ENCODE peak calls at places on chromosomes 16 and 17, in ten cellular contexts. J is A549, M is GM12878, G is stomach, Y is SK-N-SH, S is ovary, N is tibial nerve, H is transverse colon, C is suprapubic skin, U is H1. F is an unnamed sample.
A peak's percentile ranks its signal among the peaks of the same experiment; 100 is the strongest.

GRCh38 chr17:47806913-47807255 is 14.7 kb downstream of the OSBPL7 start:
- DNase-seq in H (no peak), G (peak; percentile 21), U (no peak), M (no peak), C (peak; percentile 69), S (no peak), Y (no peak), N (no peak), J (no peak), F (no peak)

GRCh38 chr16:19935696-19936095 is 51.0 kb upstream of the GPRC5B start:
- DNase-seq in S (no peak), G (no peak), J (no peak), U (no peak), N (no peak), M (no peak), C (no peak), Y (peak; percentile 49), H (no peak), F (no peak)

GRCh38 chr17:49224198-49224996 is 6.2 kb downstream of the PHOSPHO1 start:
- DNase-seq in C (no peak), J (no peak), U (no peak), Y (peak; percentile 50), H (peak; percentile 52), S (no peak), G (peak; percentile 46), N (no peak), M (no peak), F (no peak)

GRCh38 chr17:50047488-50048126 is 8.3 kb upstream of the ITGA3 start:
- DNase-seq in N (no peak), U (no peak), J (no peak), H (no peak), S (peak; percentile 13), M (no peak), C (no peak), Y (no peak), G (no peak), F (no peak)

GRCh38 chr16:81641403-81642106 is 137.5 kb upstream of the PLCG2 start:
- DNase-seq in J (no peak), G (no peak), N (no peak), U (no peak), H (no peak), Y (peak; percentile 89), M (no peak), C (no peak), S (no peak), F (no peak)

GRCh38 chr16:19446300-19446846 is 28.7 kb downstream of the TMC5 start:
- DNase-seq in M (no peak), S (no peak), U (no peak), Y (no peak), J (no peak), N (no peak), H (no peak), G (no peak), C (no peak), F (no peak)

GRCh38 chr17:76529643-76530488 is 7.6 kb downstream of the CYGB start:
- DNase-seq in C (peak; percentile 89), Y (peak; percentile 92), J (no peak), M (no peak), S (peak; percentile 91), U (no peak), G (peak; percentile 66), H (peak; percentile 72), N (peak; percentile 82), F (peak; percentile 97)

GRCh38 chr17:65750678-65751077 is 189.2 kb upstream of the AXIN2 start:
- DNase-seq in Y (peak; percentile 75), N (peak; percentile 27), C (no peak), S (peak; percentile 34), J (peak; percentile 67), U (no peak), H (peak; percentile 70), M (peak; percentile 15), G (peak; percentile 87), F (peak; percentile 73)

GRCh38 chr16:84520778-84521770 is 16.6 kb upstream of the MEAK7 start:
- DNase-seq in J (no peak), Y (no peak), M (no peak), S (no peak), N (no peak), H (no peak), U (no peak), C (no peak), G (no peak), F (no peak)

GRCh38 chr16:84519855-84520254 is 15.4 kb upstream of the MEAK7 start:
- DNase-seq in M (no peak), N (no peak), G (no peak), J (no peak), C (no peak), Y (no peak), U (no peak), S (no peak), H (no peak), F (no peak)

GRCh38 chr16:84517366-84517765 is 12.9 kb upstream of the MEAK7 start:
- DNase-seq in J (no peak), G (no peak), C (no peak), H (no peak), M (no peak), Y (no peak), U (no peak), S (no peak), N (no peak), F (no peak)

GRCh38 chr16:84514874-84515835 is 10.7 kb upstream of the MEAK7 start:
- DNase-seq in H (peak; percentile 72), M (peak; percentile 96), C (no peak), G (peak; percentile 61), N (no peak), J (no peak), S (no peak), Y (no peak), U (no peak), F (no peak)

DNA sequence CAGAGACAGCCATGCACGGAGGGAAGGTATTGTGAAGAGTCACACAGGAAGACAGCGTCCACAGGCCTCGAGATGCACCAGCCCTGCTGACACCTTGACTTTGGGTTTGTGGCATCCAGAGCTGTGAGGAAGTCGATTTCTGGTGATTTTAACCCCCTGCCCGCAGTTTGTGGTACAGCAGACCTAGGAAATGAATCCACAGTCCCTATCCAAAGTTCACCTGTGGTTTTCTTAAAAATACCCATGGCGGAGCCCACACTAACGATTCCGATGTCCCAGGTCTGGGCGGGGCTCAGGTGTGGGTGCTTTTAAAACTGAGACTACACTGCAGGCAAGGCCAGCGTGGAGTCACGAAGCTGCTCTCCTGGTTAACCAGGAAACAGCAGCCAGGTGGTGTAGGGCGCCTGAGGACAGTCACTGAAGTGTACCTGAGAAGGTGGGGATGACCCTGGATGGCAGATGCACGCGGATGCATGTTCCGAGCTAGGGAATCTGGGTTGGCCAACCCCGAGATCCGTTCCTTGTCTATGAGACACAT is 14.4 kb upstream of the MEAK7 start:
- DNase-seq in S (no peak), G (no peak), C (no peak), J (no peak), N (no peak), H (peak; percentile 50), Y (no peak), U (no peak), M (no peak), F (no peak)
- TF ChIP-seq EP300 in S (no peak), G (no peak), C (no peak), J (no peak), N (no peak), H (no peak), Y (no peak), U (no peak), M (no peak), F (no peak)

GRCh38 chr17:80254396-80255241 is 6.0 kb upstream of the RNF213 start:
- DNase-seq in J (peak; percentile 97), S (no peak), Y (peak; percentile 41), H (peak; percentile 70), U (no peak), C (no peak), G (peak; percentile 58), M (peak; percentile 86), N (peak; percentile 23), F (no peak)
- TF ChIP-seq EP300 in J (peak; percentile 92), S (no peak), Y (peak; percentile 65), H (peak; percentile 73), U (no peak), C (peak; percentile 13), G (peak; percentile 70), M (no peak), N (peak; percentile 67), F (no peak)

DNA sequence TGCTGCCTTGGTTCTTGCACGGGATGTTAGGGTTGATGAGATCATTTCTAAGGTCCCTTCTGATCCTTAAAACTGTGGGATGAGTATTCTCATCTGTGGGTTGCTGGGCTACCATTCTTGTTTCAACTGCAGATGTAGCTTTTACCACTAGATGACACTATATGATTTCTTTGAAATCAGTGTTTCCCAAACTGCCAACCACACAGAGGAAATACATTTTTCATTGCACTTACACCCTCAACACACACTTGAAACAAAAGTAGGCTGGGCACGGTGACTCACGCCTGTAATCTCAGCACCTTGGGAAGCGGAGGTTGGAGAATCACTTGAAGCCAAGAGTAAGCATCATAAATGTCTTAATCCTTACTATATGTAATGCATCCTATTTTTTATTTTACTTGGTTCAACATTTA is 15.3 kb downstream of the LCMT1 start:
- DNase-seq in Y (no peak), H (peak; percentile 76), U (no peak), N (no peak), S (no peak), G (no peak), M (no peak), J (peak; percentile 60), C (no peak), F (no peak)
- TF ChIP-seq EP300 in Y (no peak), H (no peak), U (no peak), N (no peak), S (no peak), G (no peak), M (no peak), J (no peak), C (no peak), F (no peak)

GRCh38 chr17:40515491-40516041 is 14.1 kb upstream of the TNS4 start:
- DNase-seq in U (no peak), H (no peak), N (no peak), S (no peak), C (peak; percentile 45), J (no peak), G (no peak), Y (no peak), M (no peak), F (peak; percentile 24)
- TF ChIP-seq EP300 in U (no peak), H (no peak), N (no peak), S (no peak), C (no peak), J (no peak), G (no peak), Y (no peak), M (no peak), F (no peak)